ENCODE peak calls at places on chromosomes 4 and X, in seven cellular contexts. I, A, Z, X, G, D and S are unnamed samples.

GRCh38 chr4:47017494-47017893 is 13.9 kb upstream of the GABRB1 start:
- DNase-seq in I (no peak), A (peak), Z (no peak), X (no peak), G (no peak), D (no peak), S (peak)

GRCh38 chr4:99208719-99209075 is 10.3 kb downstream of the ADH6 start:
- DNase-seq in I (no peak), A (no peak), Z (peak), X (no peak), G (no peak), D (peak), S (no peak)

GRCh38 chr4:73713650-73714049 is 26.7 kb upstream of the CXCL8 start:
- DNase-seq in I (no peak), A (no peak), Z (no peak), X (no peak), G (no peak), D (no peak), S (no peak)

GRCh38 chr4:101961144-101961543 is 170.6 kb downstream of the BANK1 start:
- DNase-seq in I (no peak), A (no peak), Z (no peak), X (no peak), G (no peak), D (peak), S (no peak)

GRCh38 chr4:88791274-88791673 is 93.6 kb upstream of the NAP1L5 start:
- DNase-seq in I (no peak), A (peak), Z (no peak), X (no peak), G (no peak), D (peak), S (peak)

GRCh38 chrX:136954930-136955329 is 74.4 kb upstream of the RBMX start:
- DNase-seq in I (no peak), A (peak), Z (no peak), X (no peak), G (no peak), D (peak), S (peak)

GRCh38 chr4:107546637-107547036 is 173.4 kb downstream of the PAPSS1 start:
- DNase-seq in I (no peak), A (no peak), Z (no peak), X (no peak), G (no peak), D (no peak), S (no peak)

GRCh38 chr4:36165256-36166005 is 78.9 kb downstream of the ARAP2 start:
- DNase-seq in I (no peak), A (peak), Z (no peak), X (no peak), G (no peak), D (no peak), S (peak)

GRCh38 chr4:82528868-82529267 is 32.9 kb downstream of the TMEM150C start:
- DNase-seq in I (no peak), A (no peak), Z (no peak), X (no peak), G (no peak), D (peak), S (no peak)

GRCh38 chr4:74262522-74262921 is 45.7 kb upstream of the EPGN start:
- DNase-seq in I (no peak), A (no peak), Z (no peak), X (no peak), G (no peak), D (no peak), S (no peak)

GRCh38 chr4:156594619-156595018 is 377.0 kb downstream of the PDGFC start:
- DNase-seq in I (no peak), A (no peak), Z (no peak), X (no peak), G (no peak), D (no peak), S (peak)

GRCh38 chrX:131187234-131187633 is 101.9 kb downstream of the IGSF1 start:
- DNase-seq in I (no peak), A (no peak), Z (no peak), X (no peak), G (no peak), D (peak), S (no peak)

GRCh38 chrX:54483946-54484345 is 12.1 kb downstream of the FGD1 start:
- DNase-seq in I (no peak), A (no peak), Z (no peak), X (no peak), G (no peak), D (no peak), S (no peak)

GRCh38 chrX:15675490-15675921 is 10.9 kb upstream of the CLTRN start:
- DNase-seq in I (peak), A (no peak), Z (peak), X (no peak), G (no peak), D (peak), S (no peak)

DNA sequence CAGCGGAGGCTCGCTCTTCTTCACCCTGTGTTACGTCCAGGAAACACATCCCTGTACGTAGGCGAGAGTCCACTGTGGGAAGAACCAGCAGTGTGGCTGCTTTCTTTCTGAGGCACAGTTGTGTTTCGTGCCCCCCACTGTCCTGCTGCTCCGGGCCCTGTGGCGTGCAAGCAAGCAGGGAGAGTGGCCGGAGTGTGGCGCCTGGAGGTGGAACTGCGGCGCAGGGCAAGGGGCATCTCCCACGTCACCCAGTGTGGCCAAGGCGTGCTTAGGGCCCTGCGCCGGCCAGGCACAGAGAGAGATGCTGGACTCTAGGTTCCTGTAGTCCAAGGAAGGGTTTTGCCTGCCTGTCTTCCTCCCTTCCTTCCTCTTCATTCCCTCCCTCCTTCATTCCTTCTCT is 13.3 kb upstream of the PSAPL1 start:
- DNase-seq in I (no peak), A (no peak), Z (no peak), X (no peak), G (no peak), D (no peak), S (no peak)
- H3K4ac ChIP-seq in I (no peak), A (no peak), Z (no peak), X (no peak), G (no peak), D (no peak), S (no peak)

DNA sequence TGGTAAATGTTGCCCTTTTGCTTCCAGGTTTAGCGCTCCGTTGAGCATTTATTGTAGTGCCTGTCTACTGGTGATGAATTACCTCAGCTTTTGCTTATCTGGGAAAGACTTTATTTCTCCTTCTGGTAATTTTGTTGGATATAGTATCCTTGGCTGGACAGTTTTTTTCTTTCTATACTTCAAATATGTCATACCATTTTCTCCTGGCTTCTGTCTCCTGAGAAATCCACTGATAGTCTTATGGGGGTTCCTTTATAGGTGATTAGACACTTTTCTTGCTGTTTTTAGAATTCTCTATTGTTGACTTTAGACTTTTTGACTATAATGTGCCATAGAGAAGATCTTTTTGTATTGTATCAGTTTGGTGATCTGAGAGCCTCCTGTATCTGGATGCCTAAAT is 73.5 kb downstream of the ARFIP1 start:
- DNase-seq in I (no peak), A (no peak), Z (no peak), X (no peak), G (no peak), D (no peak), S (no peak)
- H3K18ac ChIP-seq in I (no peak), A (no peak), Z (no peak), X (no peak), G (no peak), D (no peak), S (no peak)

GRCh38 chrX:42691196-42691595 is 86.8 kb downstream of the PPP1R2C start:
- DNase-seq in I (no peak), A (no peak), Z (no peak), X (no peak), G (no peak), D (no peak), S (no peak)
- H3K4ac ChIP-seq in I (no peak), A (no peak), Z (no peak), X (no peak), G (no peak), D (no peak), S (no peak)

GRCh38 chr4:42492977-42493376 is 95.7 kb downstream of the SHISA3 start:
- DNase-seq in I (no peak), A (no peak), Z (no peak), X (no peak), G (no peak), D (no peak), S (no peak)
- H3K18ac ChIP-seq in I (no peak), A (no peak), Z (no peak), X (no peak), G (no peak), D (no peak), S (no peak)

GRCh38 chr4:110207233-110207632 is 8.8 kb upstream of the ELOVL6 start:
- DNase-seq in I (no peak), A (no peak), Z (no peak), X (no peak), G (no peak), D (no peak), S (no peak)

GRCh38 chr4:110216079-110216478 is 17.7 kb upstream of the ELOVL6 start:
- DNase-seq in I (no peak), A (peak), Z (no peak), X (no peak), G (no peak), D (no peak), S (no peak)

GRCh38 chr4:110211007-110211769 is 12.8 kb upstream of the ELOVL6 start:
- DNase-seq in I (no peak), A (peak), Z (no peak), X (no peak), G (peak), D (peak), S (peak)

GRCh38 chr4:110208419-110208818 is 10.0 kb upstream of the ELOVL6 start:
- DNase-seq in I (no peak), A (no peak), Z (no peak), X (no peak), G (no peak), D (no peak), S (no peak)

GRCh38 chr4:110211770-110212061 is 13.3 kb upstream of the ELOVL6 start:
- DNase-seq in I (no peak), A (no peak), Z (no peak), X (no peak), G (no peak), D (no peak), S (no peak)
- H3K4ac ChIP-seq in I (no peak), A (no peak), Z (no peak), X (no peak), G (no peak), D (no peak), S (no peak)